ENCODE peak calls at places on chromosomes 7 and 10, in seven cellular contexts. E is endothelial cell of umbilical vein, G is HCT116, J is hepatocyte, Q is GM23248, W is H1, M is DND-41. K is an unnamed sample.

GRCh38 chr10:61888744-61889143 is 12.8 kb upstream of the ARID5B start:
- DNase-seq in E (no peak), G (no peak), J (no peak), Q (peak; percentile 65), W (no peak), M (no peak), K (no peak)

GRCh38 chr10:130772056-130772455 is 539.5 kb downstream of the TCERG1L start:
- DNase-seq in E (no peak), G (no peak), J (no peak), Q (no peak), W (no peak), M (no peak), K (no peak)

GRCh38 chr7:75660566-75661215 is 78.0 kb downstream of the HIP1 start:
- DNase-seq in E (no peak), G (no peak), J (no peak), Q (no peak), W (no peak), M (no peak), K (no peak)

GRCh38 chr7:113548561-113548960 is 370.2 kb downstream of the PPP1R3A start:
- DNase-seq in E (no peak), G (no peak), J (no peak), Q (no peak), W (no peak), M (no peak), K (no peak)

GRCh38 chr10:29239569-29240472 is 49.0 kb upstream of the LYZL1 start:
- DNase-seq in E (peak; percentile 4), G (peak; percentile 43), J (peak; percentile 39), Q (peak; percentile 32), W (peak; percentile 76), M (no peak), K (peak; percentile 73)

GRCh38 chr7:117603627-117604026 is 123.8 kb downstream of the CFTR start:
- DNase-seq in E (no peak), G (no peak), J (no peak), Q (no peak), W (no peak), M (peak; percentile 33), K (no peak)

GRCh38 chr10:70233109-70233938 is at the start of gene PPA1:
- DNase-seq in E (peak; percentile 96), G (peak; percentile 90), J (peak; percentile 99), Q (peak; percentile 98), W (peak; percentile 100), M (peak; percentile 98), K (peak; percentile 100)

GRCh38 chr10:17025444-17026295 is 103.9 kb downstream of the CUBN start:
- DNase-seq in E (peak; percentile 94), G (peak; percentile 21), J (peak; percentile 54), Q (peak; percentile 100), W (no peak), M (no peak), K (peak; percentile 52)

GRCh38 chr10:17077905-17078289 is 51.7 kb downstream of the CUBN start:
- DNase-seq in E (no peak), G (no peak), J (no peak), Q (no peak), W (no peak), M (no peak), K (no peak)

GRCh38 chr10:96089670-96090462 is 40.2 kb upstream of the ZNF518A start:
- DNase-seq in E (peak; percentile 86), G (peak; percentile 85), J (no peak), Q (peak; percentile 97), W (peak; percentile 67), M (peak; percentile 96), K (peak; percentile 99)

GRCh38 chr7:7996568-7996967 is 28.0 kb downstream of the GLCCI1 start:
- DNase-seq in E (no peak), G (no peak), J (no peak), Q (peak; percentile 6), W (no peak), M (no peak), K (peak; percentile 32)

GRCh38 chr7:79199961-79200360 is 253.5 kb downstream of the MAGI2 start:
- DNase-seq in E (no peak), G (no peak), J (no peak), Q (peak; percentile 53), W (no peak), M (no peak), K (no peak)

GRCh38 chr10:132105302-132105995 is 39.7 kb downstream of the JAKMIP3 start:
- DNase-seq in E (no peak), G (no peak), J (no peak), Q (no peak), W (no peak), M (no peak), K (no peak)

GRCh38 chr7:26653966-26654365 is 210.4 kb downstream of the SKAP2 start:
- DNase-seq in E (no peak), G (no peak), J (no peak), Q (no peak), W (no peak), M (no peak), K (no peak)
- H3K4me1 ChIP-seq in E (peaks cover 10% of the 10 kb centered on the region), G (peaks cover 10% of the 10 kb centered on the region), J (no peaks in the 10 kb centered on the region), Q (peaks cover under 1% of the 10 kb centered on the region), W (peaks cover 15% of the 10 kb centered on the region), M (no peaks in the 10 kb centered on the region), K (no peaks in the 10 kb centered on the region)

DNA sequence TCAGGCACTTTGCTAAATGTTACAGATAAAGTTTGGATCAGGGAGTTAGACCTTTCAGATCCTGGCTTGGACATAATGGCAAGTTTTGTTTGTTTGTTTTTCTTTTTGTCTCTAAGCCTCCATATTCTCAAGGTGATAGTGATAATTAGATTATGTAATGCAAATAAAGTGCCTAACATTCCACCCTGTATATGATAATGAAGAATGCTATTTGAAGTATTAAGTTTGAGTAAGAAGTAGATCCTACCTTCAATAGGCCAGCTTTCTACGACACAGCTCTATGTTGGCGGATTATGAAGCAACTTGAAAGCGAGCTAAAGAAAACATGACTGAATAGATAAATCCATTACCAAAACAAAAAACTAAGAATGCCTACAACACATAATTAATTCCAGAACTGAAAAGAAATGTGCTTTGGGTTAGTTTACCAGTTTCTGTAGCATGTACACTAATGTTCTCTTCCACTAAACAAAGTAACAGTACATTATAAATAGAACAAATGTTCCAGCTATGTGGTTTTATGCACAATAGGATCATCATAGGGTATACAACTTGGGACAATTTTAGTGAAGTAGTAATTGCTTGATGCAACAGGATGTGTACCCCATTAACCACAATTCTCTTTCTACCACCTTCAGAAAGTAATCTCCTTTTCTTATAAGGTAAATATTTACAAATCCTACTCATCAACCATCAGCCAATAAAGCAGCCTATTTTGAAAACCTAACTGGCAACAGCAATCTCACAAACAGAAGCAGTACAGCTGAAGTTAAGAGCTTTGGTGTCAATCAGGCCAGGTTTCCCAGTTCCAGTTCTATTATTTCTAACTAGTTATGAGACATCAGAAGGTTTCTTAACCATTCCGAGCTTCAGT is 1.5 kb downstream of the SEM1 start:
- DNase-seq in E (no peak), G (no peak), J (no peak), Q (no peak), W (no peak), M (no peak), K (peak; percentile 28)
- H3K79me2 ChIP-seq in E (peaks cover 58% of the 10 kb centered on the region), G (peaks cover 64% of the 10 kb centered on the region), J (peaks cover 61% of the 10 kb centered on the region), Q (peaks cover 65% of the 10 kb centered on the region), W (peaks cover 3% of the 10 kb centered on the region), M (peaks cover 62% of the 10 kb centered on the region), K (peaks cover 6% of the 10 kb centered on the region)

GRCh38 chr10:451856-452255 is 237.6 kb downstream of the DIP2C start:
- DNase-seq in E (no peak), G (no peak), J (no peak), Q (no peak), W (no peak), M (no peak), K (no peak)
- H3K4me1 ChIP-seq in E (peaks cover 3% of the 10 kb centered on the region), G (peaks cover 11% of the 10 kb centered on the region), J (peaks cover 19% of the 10 kb centered on the region), Q (peaks cover 11% of the 10 kb centered on the region), W (no peaks in the 10 kb centered on the region), M (peaks cover 35% of the 10 kb centered on the region), K (peaks cover 19% of the 10 kb centered on the region)

DNA sequence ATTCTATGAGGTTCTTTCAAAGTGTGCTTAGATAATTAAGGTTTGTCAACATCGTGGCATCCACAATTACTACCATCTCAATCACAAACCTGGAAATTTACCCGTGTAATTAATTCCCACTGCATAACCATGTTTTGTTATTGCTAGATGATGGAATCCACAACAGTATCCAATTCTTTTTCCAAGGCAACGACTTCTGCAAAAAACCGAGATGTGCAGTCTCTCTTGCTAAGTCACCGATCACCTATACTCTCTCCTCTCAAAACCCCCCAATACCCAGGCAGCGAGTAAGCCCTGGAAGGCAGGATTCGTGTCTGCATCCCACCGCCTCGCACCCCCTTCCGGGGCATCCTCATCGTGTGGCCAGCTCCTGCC is 678 bp upstream of the EIF4H start:
- DNase-seq in E (no peak), G (no peak), J (no peak), Q (no peak), W (no peak), M (no peak), K (no peak)
- H3K79me2 ChIP-seq in E (peaks cover 42% of the 10 kb centered on the region), G (peaks cover 47% of the 10 kb centered on the region), J (peaks cover 45% of the 10 kb centered on the region), Q (peaks cover 42% of the 10 kb centered on the region), W (peaks cover 38% of the 10 kb centered on the region), M (peaks cover 52% of the 10 kb centered on the region), K (peaks cover 28% of the 10 kb centered on the region)

GRCh38 chr10:86022906-86023305 is 343.7 kb downstream of the GRID1 start:
- DNase-seq in E (no peak), G (no peak), J (no peak), Q (no peak), W (no peak), M (no peak), K (no peak)

GRCh38 chr10:86018735-86019058 is 347.9 kb downstream of the GRID1 start:
- DNase-seq in E (no peak), G (no peak), J (no peak), Q (no peak), W (no peak), M (no peak), K (no peak)

GRCh38 chr10:86019141-86019540 is 347.5 kb downstream of the GRID1 start:
- DNase-seq in E (no peak), G (no peak), J (no peak), Q (no peak), W (no peak), M (peak; percentile 80), K (no peak)

GRCh38 chr10:86017841-86018734 is 348.5 kb downstream of the GRID1 start:
- DNase-seq in E (no peak), G (no peak), J (no peak), Q (no peak), W (no peak), M (peak; percentile 88), K (no peak)

DNA sequence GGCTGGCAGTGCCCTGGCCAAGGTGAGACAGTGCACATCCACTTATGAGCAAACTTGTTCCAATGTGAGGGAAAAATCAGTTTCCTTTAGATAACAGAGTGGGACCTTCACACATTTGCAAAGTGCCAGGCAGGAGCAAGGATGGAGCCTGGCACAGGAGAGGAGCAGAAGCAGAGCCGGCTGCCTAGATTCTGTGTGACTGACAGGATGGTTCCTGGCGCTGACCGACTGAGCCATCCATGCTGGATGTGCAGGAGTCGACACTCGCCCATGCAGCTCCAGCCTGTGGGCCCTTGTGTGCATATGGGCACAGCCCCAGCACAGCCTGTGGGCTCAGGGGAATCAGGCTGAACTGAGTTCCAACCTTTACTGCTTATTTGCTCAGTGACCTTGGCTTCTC is 346.5 kb downstream of the GRID1 start:
- DNase-seq in E (no peak), G (no peak), J (no peak), Q (no peak), W (no peak), M (no peak), K (no peak)
- H3K4me1 ChIP-seq in E (no peaks in the 10 kb centered on the region), G (no peaks in the 10 kb centered on the region), J (no peaks in the 10 kb centered on the region), Q (no peaks in the 10 kb centered on the region), W (no peaks in the 10 kb centered on the region), M (peaks cover 54% of the 10 kb centered on the region), K (no peaks in the 10 kb centered on the region)

DNA sequence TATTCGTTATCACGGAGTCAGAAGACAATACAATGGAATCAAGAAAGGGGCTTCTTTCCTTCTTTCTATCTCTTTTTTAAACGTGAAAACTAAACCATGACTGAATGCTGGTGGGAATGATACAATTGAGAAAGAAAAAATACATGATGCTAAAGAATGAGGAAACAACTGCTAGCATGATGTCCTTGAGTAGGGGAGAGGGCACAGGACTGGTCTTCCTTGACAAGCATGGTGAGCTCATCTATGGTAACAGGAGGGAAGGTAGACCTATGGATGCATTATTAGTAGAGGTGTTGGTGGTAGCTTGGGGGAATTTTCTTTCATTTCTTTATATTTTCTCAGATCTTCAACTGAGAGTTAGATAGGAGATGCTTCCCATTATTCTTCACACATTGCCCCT is 88.9 kb upstream of the COL1A2 start:
- DNase-seq in E (no peak), G (no peak), J (no peak), Q (no peak), W (no peak), M (no peak), K (peak; percentile 80)
- H3K79me2 ChIP-seq in E (no peaks in the 10 kb centered on the region), G (no peaks in the 10 kb centered on the region), J (no peaks in the 10 kb centered on the region), Q (peaks cover 15% of the 10 kb centered on the region), W (no peaks in the 10 kb centered on the region), M (no peaks in the 10 kb centered on the region), K (peaks cover 3% of the 10 kb centered on the region)